ENCODE peak calls at places on chromosome 9, in nine cellular contexts. One of them, this sample, is unnamed.

GRCh38 chr9:132554755-132555154 is 27.7 kb upstream of the BARHL1 start:
- DNase-seq in vagina: no peak
- DNase-seq in suprapubic skin: no peak
- DNase-seq in adrenal gland: no peak
- DNase-seq in sigmoid colon: no peak
- DNase-seq in transverse colon: no peak
- DNase-seq in GM12891: no peak
- DNase-seq in thyroid gland: no peak
- DNase-seq in heart left ventricle: no peak
- DNase-seq in this sample: no peak

GRCh38 chr9:128470560-128470959 is 14.8 kb downstream of the ODF2 start:
- DNase-seq in vagina: no peak
- DNase-seq in suprapubic skin: no peak
- DNase-seq in adrenal gland: no peak
- DNase-seq in sigmoid colon: no peak
- DNase-seq in transverse colon: no peak
- DNase-seq in GM12891: no peak
- DNase-seq in thyroid gland: no peak
- DNase-seq in heart left ventricle: no peak
- DNase-seq in this sample: peak; percentile 23

GRCh38 chr9:35832814-35833213 is 3.8 kb downstream of the TMEM8B start:
- DNase-seq in vagina: no peak
- DNase-seq in suprapubic skin: no peak
- DNase-seq in adrenal gland: no peak
- DNase-seq in sigmoid colon: no peak
- DNase-seq in transverse colon: no peak
- DNase-seq in GM12891: no peak
- DNase-seq in thyroid gland: peak; percentile 59
- DNase-seq in heart left ventricle: no peak
- DNase-seq in this sample: no peak

GRCh38 chr9:21070171-21070571 is 7.6 kb downstream of the IFNB1 start:
- DNase-seq in vagina: no peak
- DNase-seq in suprapubic skin: no peak
- DNase-seq in adrenal gland: peak; percentile 54
- DNase-seq in sigmoid colon: peak; percentile 80
- DNase-seq in transverse colon: peak; percentile 13
- DNase-seq in GM12891: no peak
- DNase-seq in thyroid gland: peak; percentile 64
- DNase-seq in heart left ventricle: peak; percentile 49
- DNase-seq in this sample: peak; percentile 30

GRCh38 chr9:133505901-133506652 is 18.7 kb downstream of the MYMK start:
- DNase-seq in vagina: no peak
- DNase-seq in suprapubic skin: no peak
- DNase-seq in adrenal gland: no peak
- DNase-seq in sigmoid colon: no peak
- DNase-seq in transverse colon: no peak
- DNase-seq in GM12891: no peak
- DNase-seq in thyroid gland: peak; percentile 28
- DNase-seq in heart left ventricle: peak; percentile 73
- DNase-seq in this sample: no peak

GRCh38 chr9:130213898-130214761 is 41.9 kb downstream of the NCS1 start:
- DNase-seq in vagina: no peak
- DNase-seq in suprapubic skin: peak; percentile 52
- DNase-seq in adrenal gland: no peak
- DNase-seq in sigmoid colon: no peak
- DNase-seq in transverse colon: no peak
- DNase-seq in GM12891: no peak
- DNase-seq in thyroid gland: peak; percentile 89
- DNase-seq in heart left ventricle: no peak
- DNase-seq in this sample: no peak

GRCh38 chr9:18347381-18348084 is 126.4 kb upstream of the ADAMTSL1 start:
- DNase-seq in vagina: no peak
- DNase-seq in suprapubic skin: no peak
- DNase-seq in adrenal gland: peak; percentile 21
- DNase-seq in sigmoid colon: peak; percentile 69
- DNase-seq in transverse colon: no peak
- DNase-seq in GM12891: no peak
- DNase-seq in thyroid gland: peak; percentile 85
- DNase-seq in heart left ventricle: no peak
- DNase-seq in this sample: no peak

GRCh38 chr9:105385372-105385985 is 62.4 kb upstream of the FSD1L start:
- DNase-seq in vagina: no peak
- DNase-seq in suprapubic skin: no peak
- DNase-seq in adrenal gland: peak; percentile 35
- DNase-seq in sigmoid colon: peak; percentile 78
- DNase-seq in transverse colon: peak; percentile 33
- DNase-seq in GM12891: peak; percentile 26
- DNase-seq in thyroid gland: no peak
- DNase-seq in heart left ventricle: peak; percentile 23
- DNase-seq in this sample: peak; percentile 49

GRCh38 chr9:20477940-20478620 is 144.2 kb downstream of the MLLT3 start:
- DNase-seq in vagina: no peak
- DNase-seq in suprapubic skin: no peak
- DNase-seq in adrenal gland: no peak
- DNase-seq in sigmoid colon: no peak
- DNase-seq in transverse colon: no peak
- DNase-seq in GM12891: no peak
- DNase-seq in thyroid gland: no peak
- DNase-seq in heart left ventricle: no peak
- DNase-seq in this sample: peak; percentile 7

GRCh38 chr9:93128715-93129224 is 5.3 kb downstream of the NINJ1 start:
- DNase-seq in vagina: no peak
- DNase-seq in suprapubic skin: no peak
- DNase-seq in adrenal gland: no peak
- DNase-seq in sigmoid colon: no peak
- DNase-seq in transverse colon: peak; percentile 7
- DNase-seq in GM12891: no peak
- DNase-seq in thyroid gland: no peak
- DNase-seq in heart left ventricle: no peak
- DNase-seq in this sample: no peak

GRCh38 chr9:5563886-5564285 is 53.6 kb downstream of the PDCD1LG2 start:
- DNase-seq in vagina: no peak
- DNase-seq in suprapubic skin: no peak
- DNase-seq in adrenal gland: no peak
- DNase-seq in sigmoid colon: no peak
- DNase-seq in transverse colon: no peak
- DNase-seq in GM12891: no peak
- DNase-seq in thyroid gland: no peak
- DNase-seq in heart left ventricle: no peak
- DNase-seq in this sample: no peak

GRCh38 chr9:76219555-76220151 is 174.6 kb downstream of the RFK start:
- DNase-seq in vagina: no peak
- DNase-seq in suprapubic skin: no peak
- DNase-seq in adrenal gland: no peak
- DNase-seq in sigmoid colon: no peak
- DNase-seq in transverse colon: no peak
- DNase-seq in GM12891: no peak
- DNase-seq in thyroid gland: no peak
- DNase-seq in heart left ventricle: no peak
- DNase-seq in this sample: no peak

GRCh38 chr9:131046581-131047202 is 37.7 kb downstream of the LAMC3 start:
- DNase-seq in vagina: no peak
- DNase-seq in suprapubic skin: no peak
- DNase-seq in adrenal gland: peak; percentile 70
- DNase-seq in sigmoid colon: peak; percentile 77
- DNase-seq in transverse colon: peak; percentile 62
- DNase-seq in GM12891: peak; percentile 83
- DNase-seq in thyroid gland: peak; percentile 67
- DNase-seq in heart left ventricle: peak; percentile 62
- DNase-seq in this sample: peak; percentile 14

GRCh38 chr9:124258765-124259272 is 1.1 kb downstream of the NEK6 start:
- DNase-seq in vagina: no peak
- DNase-seq in suprapubic skin: no peak
- DNase-seq in adrenal gland: no peak
- DNase-seq in sigmoid colon: no peak
- DNase-seq in transverse colon: peak; percentile 37
- DNase-seq in GM12891: no peak
- DNase-seq in thyroid gland: no peak
- DNase-seq in heart left ventricle: no peak
- DNase-seq in this sample: peak; percentile 36

GRCh38 chr9:124261787-124262595 is 4.2 kb downstream of the NEK6 start:
- DNase-seq in vagina: no peak
- DNase-seq in suprapubic skin: no peak
- DNase-seq in adrenal gland: no peak
- DNase-seq in sigmoid colon: no peak
- DNase-seq in transverse colon: no peak
- DNase-seq in GM12891: no peak
- DNase-seq in thyroid gland: no peak
- DNase-seq in heart left ventricle: no peak
- DNase-seq in this sample: no peak

GRCh38 chr9:124259273-124260078 is 1.7 kb downstream of the NEK6 start:
- DNase-seq in vagina: no peak
- DNase-seq in suprapubic skin: no peak
- DNase-seq in adrenal gland: no peak
- DNase-seq in sigmoid colon: peak; percentile 91
- DNase-seq in transverse colon: peak; percentile 81
- DNase-seq in GM12891: no peak
- DNase-seq in thyroid gland: peak; percentile 42
- DNase-seq in heart left ventricle: no peak
- DNase-seq in this sample: peak; percentile 92

GRCh38 chr9:124262596-124263045 is 4.9 kb downstream of the NEK6 start:
- DNase-seq in vagina: no peak
- DNase-seq in suprapubic skin: no peak
- DNase-seq in adrenal gland: no peak
- DNase-seq in sigmoid colon: no peak
- DNase-seq in transverse colon: no peak
- DNase-seq in GM12891: no peak
- DNase-seq in thyroid gland: no peak
- DNase-seq in heart left ventricle: no peak
- DNase-seq in this sample: no peak

DNA sequence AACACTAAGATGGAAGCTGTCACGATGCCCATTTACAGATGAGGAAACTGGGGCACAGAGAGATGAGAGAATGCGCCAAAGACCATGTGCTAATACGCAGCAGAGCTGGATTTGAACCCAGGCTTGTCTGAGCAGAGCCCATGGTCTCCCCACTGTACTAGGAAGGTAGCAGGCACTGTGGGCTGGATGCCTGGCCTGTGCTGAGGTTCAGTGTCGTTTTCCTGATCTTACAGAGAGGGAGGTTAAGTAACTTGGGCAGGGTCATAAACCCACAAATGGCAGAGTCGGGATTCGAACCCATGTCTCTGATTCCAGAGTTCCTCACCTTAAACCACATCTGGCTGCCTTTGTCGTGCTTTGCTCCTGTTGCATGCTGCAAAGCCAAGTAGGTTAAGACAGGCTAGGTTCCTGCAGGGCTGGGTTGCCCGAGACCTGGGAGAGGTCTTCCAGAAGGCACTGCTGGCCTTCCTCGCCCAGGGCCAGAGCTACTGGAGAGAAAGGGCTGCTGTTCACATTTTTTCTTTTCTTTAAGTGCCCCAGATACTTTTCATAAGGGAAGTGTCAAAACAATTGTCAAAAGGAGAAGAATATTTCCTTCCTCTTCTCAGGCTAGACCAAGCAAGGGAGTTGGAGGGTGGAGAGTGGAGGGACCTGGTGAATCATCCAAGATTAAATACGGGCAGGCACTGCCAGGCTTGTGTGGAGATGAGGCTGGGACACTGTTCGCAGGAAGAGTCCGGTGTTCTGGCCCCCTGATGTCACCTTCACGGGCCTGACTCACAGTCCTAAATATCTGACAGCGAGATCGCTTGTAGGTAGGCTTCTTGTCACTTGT is 3.2 kb downstream of the NEK6 start:
- DNase-seq in vagina: no peak
- DNase-seq in suprapubic skin: no peak
- DNase-seq in adrenal gland: no peak
- DNase-seq in sigmoid colon: no peak
- DNase-seq in transverse colon: peak; percentile 57
- DNase-seq in GM12891: no peak
- DNase-seq in thyroid gland: no peak
- DNase-seq in heart left ventricle: no peak
- DNase-seq in this sample: peak; percentile 86
- TF ChIP-seq POLR2A in vagina: no peak
- TF ChIP-seq POLR2A in suprapubic skin: no peak
- TF ChIP-seq POLR2A in adrenal gland: no peak
- TF ChIP-seq POLR2A in sigmoid colon: no peak
- TF ChIP-seq POLR2A in transverse colon: peak; percentile 18
- TF ChIP-seq POLR2A in GM12891: no peak
- TF ChIP-seq POLR2A in thyroid gland: no peak
- TF ChIP-seq POLR2A in heart left ventricle: no peak
- TF ChIP-seq POLR2A in this sample: no peak

DNA sequence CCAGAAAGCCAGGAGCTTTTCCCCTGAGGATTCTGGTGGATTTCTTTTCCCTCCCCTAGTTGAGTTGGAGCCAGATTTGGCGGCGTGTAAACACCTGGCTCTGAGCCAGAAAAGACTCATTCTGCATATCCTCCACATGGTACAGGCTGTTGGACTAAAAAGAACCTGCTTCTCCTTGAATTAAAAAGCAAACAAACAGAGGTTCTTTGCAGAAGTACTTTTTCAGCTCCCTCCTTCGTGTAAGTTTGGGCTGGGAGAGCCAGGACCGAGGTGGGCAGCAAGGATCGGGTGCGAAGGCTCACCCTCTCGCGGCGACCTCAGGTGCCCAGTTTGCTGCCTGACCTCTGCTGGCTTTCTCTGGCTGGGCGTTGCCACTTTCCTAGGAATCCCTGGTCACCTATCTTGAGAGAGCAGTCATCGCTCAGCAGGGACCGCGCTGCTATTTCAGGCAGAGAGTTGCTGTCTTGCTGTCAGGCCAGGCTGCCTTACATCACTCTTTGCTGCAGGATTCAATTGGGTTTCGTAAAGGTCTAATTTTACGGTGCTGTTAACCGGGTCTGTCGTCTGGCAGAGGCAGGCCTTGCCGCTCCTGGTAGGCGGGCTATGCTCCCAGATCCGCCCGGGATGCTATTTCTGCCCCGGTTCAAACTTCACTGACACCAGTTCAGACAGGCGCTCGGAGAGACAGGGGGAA is 3.2 kb downstream of the PAPPA start:
- DNase-seq in vagina: no peak
- DNase-seq in suprapubic skin: peak; percentile 72
- DNase-seq in adrenal gland: peak; percentile 18
- DNase-seq in sigmoid colon: peak; percentile 80
- DNase-seq in transverse colon: peak; percentile 25
- DNase-seq in GM12891: no peak
- DNase-seq in thyroid gland: peak; percentile 58
- DNase-seq in heart left ventricle: peak; percentile 80
- DNase-seq in this sample: no peak
- TF ChIP-seq POLR2A in vagina: peak; percentile 46
- TF ChIP-seq POLR2A in suprapubic skin: no peak
- TF ChIP-seq POLR2A in adrenal gland: no peak
- TF ChIP-seq POLR2A in sigmoid colon: no peak
- TF ChIP-seq POLR2A in transverse colon: no peak
- TF ChIP-seq POLR2A in GM12891: no peak
- TF ChIP-seq POLR2A in thyroid gland: no peak
- TF ChIP-seq POLR2A in heart left ventricle: peak; percentile 39
- TF ChIP-seq POLR2A in this sample: no peak

GRCh38 chr9:70411141-70411929 is 3.1 kb downstream of the KLF9 start:
- DNase-seq in vagina: no peak
- DNase-seq in suprapubic skin: peak; percentile 85
- DNase-seq in adrenal gland: peak; percentile 48
- DNase-seq in sigmoid colon: peak; percentile 90
- DNase-seq in transverse colon: peak; percentile 64
- DNase-seq in GM12891: no peak
- DNase-seq in thyroid gland: peak; percentile 75
- DNase-seq in heart left ventricle: peak; percentile 56
- DNase-seq in this sample: peak; percentile 81
- TF ChIP-seq POLR2A in vagina: no peak
- TF ChIP-seq POLR2A in suprapubic skin: peak; percentile 88
- TF ChIP-seq POLR2A in adrenal gland: peak; percentile 53
- TF ChIP-seq POLR2A in sigmoid colon: peak; percentile 45
- TF ChIP-seq POLR2A in transverse colon: peak; percentile 35
- TF ChIP-seq POLR2A in GM12891: no peak
- TF ChIP-seq POLR2A in thyroid gland: peak; percentile 74
- TF ChIP-seq POLR2A in heart left ventricle: peak; percentile 43
- TF ChIP-seq POLR2A in this sample: no peak

GRCh38 chr9:136675477-136676296 is 11.6 kb downstream of the AGPAT2 start:
- DNase-seq in vagina: no peak
- DNase-seq in suprapubic skin: no peak
- DNase-seq in adrenal gland: no peak
- DNase-seq in sigmoid colon: no peak
- DNase-seq in transverse colon: no peak
- DNase-seq in GM12891: no peak
- DNase-seq in thyroid gland: no peak
- DNase-seq in heart left ventricle: no peak
- DNase-seq in this sample: no peak
- TF ChIP-seq POLR2A in vagina: no peak
- TF ChIP-seq POLR2A in suprapubic skin: no peak
- TF ChIP-seq POLR2A in adrenal gland: no peak
- TF ChIP-seq POLR2A in sigmoid colon: no peak
- TF ChIP-seq POLR2A in transverse colon: no peak
- TF ChIP-seq POLR2A in GM12891: no peak
- TF ChIP-seq POLR2A in thyroid gland: no peak
- TF ChIP-seq POLR2A in heart left ventricle: no peak
- TF ChIP-seq POLR2A in this sample: no peak

This sample was measured in H54.